ENCODE peak calls at places on chromosome 21, in nine cellular contexts. J, P, B, A, S, U, Y, G and I are unnamed samples.

GRCh38 chr21:18549214-18549905 is 145.8 kb upstream of the TMPRSS15 start:
- DNase-seq in J (no peak), P (no peak), B (no peak), A (no peak), S (no peak), U (no peak), Y (no peak), G (no peak), I (no peak)

GRCh38 chr21:38434913-38435533 is 63.3 kb downstream of the ERG start:
- DNase-seq in J (no peak), P (no peak), B (no peak), A (peak), S (no peak), U (peak), Y (no peak), G (no peak), I (no peak)

GRCh38 chr21:36716836-36717235 is 17.9 kb downstream of the SIM2 start:
- DNase-seq in J (no peak), P (no peak), B (no peak), A (no peak), S (no peak), U (no peak), Y (no peak), G (no peak), I (no peak)

GRCh38 chr21:44973598-44973997 is 33.8 kb downstream of the SLX9 start:
- DNase-seq in J (no peak), P (no peak), B (no peak), A (no peak), S (no peak), U (no peak), Y (no peak), G (no peak), I (no peak)

GRCh38 chr21:42350271-42350885 is 416 bp downstream of the TFF2 start:
- DNase-seq in J (no peak), P (no peak), B (no peak), A (no peak), S (no peak), U (no peak), Y (no peak), G (no peak), I (no peak)

GRCh38 chr21:31273278-31273677 is 70.8 kb downstream of the TIAM1 start:
- DNase-seq in J (no peak), P (no peak), B (no peak), A (no peak), S (no peak), U (no peak), Y (no peak), G (no peak), I (no peak)

GRCh38 chr21:8992731-8993174 is 1528.6 kb upstream of the TPTE start:
- DNase-seq in J (peak), P (no peak), B (no peak), A (no peak), S (no peak), U (no peak), Y (no peak), G (no peak), I (no peak)

GRCh38 chr21:37525810-37526209 is 159.2 kb downstream of the DYRK1A start:
- DNase-seq in J (no peak), P (no peak), B (no peak), A (no peak), S (no peak), U (no peak), Y (no peak), G (no peak), I (no peak)

GRCh38 chr21:14114251-14114650 is 96.5 kb downstream of the LIPI start:
- DNase-seq in J (peak), P (no peak), B (peak), A (no peak), S (no peak), U (no peak), Y (no peak), G (no peak), I (no peak)

GRCh38 chr21:42578034-42578433 is 64.4 kb downstream of the SLC37A1 start:
- DNase-seq in J (no peak), P (no peak), B (no peak), A (no peak), S (peak), U (no peak), Y (no peak), G (no peak), I (no peak)

GRCh38 chr21:36402339-36402738 is 17.1 kb downstream of the CHAF1B start:
- DNase-seq in J (no peak), P (no peak), B (no peak), A (no peak), S (no peak), U (no peak), Y (no peak), G (no peak), I (no peak)

GRCh38 chr21:44449473-44450363 is 5.6 kb upstream of the LRRC3 start:
- DNase-seq in J (no peak), P (no peak), B (no peak), A (no peak), S (no peak), U (no peak), Y (no peak), G (no peak), I (no peak)

GRCh38 chr21:17866590-17866989 is 47.4 kb upstream of the C21orf91 start:
- DNase-seq in J (no peak), P (no peak), B (no peak), A (no peak), S (no peak), U (no peak), Y (no peak), G (no peak), I (no peak)